ENCODE peak calls at places on chromosomes 13 and 19, in seven cellular contexts. J is fibroblast of lung, I is hepatocyte, F is transverse colon, K is neural progenitor cell, M is ascending aorta, W is cardiac fibroblast. L is an unnamed sample.

GRCh38 chr19:46976845-46977320 is 42.8 kb upstream of the NPAS1 start:
- DNase-seq in J (peak), I (peak), F (no peak), K (peak), M (no peak), W (peak), L (peak)

GRCh38 chr13:25732146-25732865 is 319.5 kb downstream of the SHISA2 start:
- DNase-seq in J (peak), I (no peak), F (no peak), K (no peak), M (no peak), W (peak), L (no peak)

GRCh38 chr19:53696951-53697350 is 65.2 kb downstream of the DPRX start:
- DNase-seq in J (no peak), I (no peak), F (no peak), K (peak), M (no peak), W (peak), L (no peak)

GRCh38 chr13:37074703-37075102 is 15.2 kb upstream of the SUPT20H start:
- DNase-seq in J (peak), I (peak), F (no peak), K (peak), M (no peak), W (peak), L (no peak)

GRCh38 chr19:6800991-6801396 is 28.5 kb downstream of the VAV1 start:
- DNase-seq in J (no peak), I (no peak), F (no peak), K (no peak), M (no peak), W (peak), L (no peak)

GRCh38 chr19:46134527-46134926 is 10.0 kb upstream of the IGFL3 start:
- DNase-seq in J (peak), I (no peak), F (no peak), K (no peak), M (no peak), W (peak), L (no peak)

GRCh38 chr19:50644315-50644915 is 4.7 kb upstream of the SYT3 start:
- DNase-seq in J (no peak), I (no peak), F (no peak), K (no peak), M (no peak), W (no peak), L (no peak)

GRCh38 chr13:94811753-94812152 is 99.4 kb upstream of the SOX21 start:
- DNase-seq in J (no peak), I (no peak), F (no peak), K (no peak), M (no peak), W (no peak), L (no peak)

GRCh38 chr19:36528921-36529518 is 949 bp upstream of the ZNF260 start:
- DNase-seq in J (no peak), I (peak), F (no peak), K (peak), M (no peak), W (no peak), L (peak)

GRCh38 chr13:27920677-27921420 is 1.0 kb downstream of the PDX1 start:
- DNase-seq in J (peak), I (no peak), F (no peak), K (peak), M (no peak), W (no peak), L (peak)

GRCh38 chr13:80048802-80049201 is 292.1 kb downstream of the SPRY2 start:
- DNase-seq in J (peak), I (peak), F (peak), K (peak), M (peak), W (peak), L (peak)

GRCh38 chr19:17180997-17181702 is 34.0 kb upstream of the USE1 start:
- DNase-seq in J (no peak), I (no peak), F (no peak), K (peak), M (no peak), W (no peak), L (no peak)

GRCh38 chr13:67829641-67830040 is 599.5 kb upstream of the PCDH9 start:
- DNase-seq in J (no peak), I (no peak), F (no peak), K (peak), M (no peak), W (no peak), L (no peak)

GRCh38 chr19:8552810-8553209 is 24.4 kb downstream of the MYO1F start:
- DNase-seq in J (peak), I (no peak), F (no peak), K (peak), M (no peak), W (peak), L (no peak)

GRCh38 chr13:74289861-74290260 is 155.7 kb upstream of the KLF12 start:
- DNase-seq in J (no peak), I (no peak), F (no peak), K (no peak), M (no peak), W (no peak), L (no peak)

GRCh38 chr13:32256243-32256642 is 58.9 kb downstream of the ZAR1L start:
- DNase-seq in J (no peak), I (no peak), F (no peak), K (no peak), M (no peak), W (no peak), L (no peak)

GRCh38 chr19:47156861-47157454 is 26.3 kb downstream of the SAE1 start:
- DNase-seq in J (peak), I (no peak), F (no peak), K (no peak), M (no peak), W (no peak), L (no peak)

GRCh38 chr19:18002347-18002850 is 5.6 kb upstream of the ARRDC2 start:
- DNase-seq in J (no peak), I (no peak), F (no peak), K (no peak), M (no peak), W (no peak), L (peak)

GRCh38 chr19:5047251-5047935 is 78.5 kb downstream of the KDM4B start:
- DNase-seq in J (no peak), I (no peak), F (no peak), K (no peak), M (no peak), W (no peak), L (peak)

GRCh38 chr19:50932018-50932689 is 20.7 kb downstream of the KLK5 start:
- DNase-seq in J (no peak), I (no peak), F (no peak), K (no peak), M (no peak), W (no peak), L (no peak)

GRCh38 chr13:44573790-44574465 is 2.2 kb downstream of the TSC22D1 start:
- DNase-seq in J (peak), I (peak), F (no peak), K (peak), M (no peak), W (peak), L (no peak)

GRCh38 chr13:94703721-94704314 is 8.5 kb downstream of the SOX21 start:
- DNase-seq in J (no peak), I (no peak), F (no peak), K (peak), M (no peak), W (no peak), L (no peak)

GRCh38 chr19:16118489-16119033 is 6.9 kb downstream of the RAB8A start:
- DNase-seq in J (no peak), I (no peak), F (peak), K (no peak), M (no peak), W (no peak), L (peak)

GRCh38 chr13:78689011-78689410 is 30.1 kb upstream of the OBI1 start:
- DNase-seq in J (peak), I (peak), F (no peak), K (peak), M (no peak), W (no peak), L (no peak)
- TF ChIP-seq CTCF in J (no peak), I (peak), F (no peak), K (peak), M (no peak), W (no peak), L (no peak)

DNA sequence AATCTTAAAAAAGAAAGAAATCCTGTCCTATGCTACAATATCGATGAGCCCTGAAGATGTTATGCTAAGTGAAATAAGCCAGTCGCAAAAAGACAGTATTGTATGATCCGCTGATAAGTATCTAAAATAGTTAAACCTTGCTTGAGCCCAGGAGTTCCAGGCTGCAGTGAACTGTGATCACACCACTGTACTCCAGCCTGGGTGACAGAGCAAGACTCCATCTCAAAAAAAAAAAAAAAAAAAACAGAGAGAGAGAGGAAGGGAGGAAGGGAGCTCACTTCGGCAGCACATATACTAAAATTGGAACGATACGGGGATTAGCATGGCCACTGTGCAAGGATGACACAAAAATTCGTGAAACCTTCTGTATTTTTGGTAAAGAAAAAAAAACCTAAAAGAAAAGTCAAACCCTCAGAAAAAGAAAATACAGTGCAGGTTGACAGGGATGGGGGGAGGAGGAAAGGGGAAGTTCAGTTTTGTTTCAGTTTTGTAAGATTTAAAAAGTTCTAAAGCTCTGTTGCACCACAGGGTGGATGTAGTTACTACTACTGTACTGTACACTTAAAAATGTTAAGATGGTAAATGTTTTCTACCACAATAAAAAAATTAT is 8.4 kb downstream of the CLASRP start:
- DNase-seq in J (no peak), I (no peak), F (no peak), K (no peak), M (no peak), W (no peak), L (no peak)
- H3K4me3 ChIP-seq in J (no peak), I (no peak), F (no peak), K (no peak), M (no peak), W (no peak), L (no peak)

DNA sequence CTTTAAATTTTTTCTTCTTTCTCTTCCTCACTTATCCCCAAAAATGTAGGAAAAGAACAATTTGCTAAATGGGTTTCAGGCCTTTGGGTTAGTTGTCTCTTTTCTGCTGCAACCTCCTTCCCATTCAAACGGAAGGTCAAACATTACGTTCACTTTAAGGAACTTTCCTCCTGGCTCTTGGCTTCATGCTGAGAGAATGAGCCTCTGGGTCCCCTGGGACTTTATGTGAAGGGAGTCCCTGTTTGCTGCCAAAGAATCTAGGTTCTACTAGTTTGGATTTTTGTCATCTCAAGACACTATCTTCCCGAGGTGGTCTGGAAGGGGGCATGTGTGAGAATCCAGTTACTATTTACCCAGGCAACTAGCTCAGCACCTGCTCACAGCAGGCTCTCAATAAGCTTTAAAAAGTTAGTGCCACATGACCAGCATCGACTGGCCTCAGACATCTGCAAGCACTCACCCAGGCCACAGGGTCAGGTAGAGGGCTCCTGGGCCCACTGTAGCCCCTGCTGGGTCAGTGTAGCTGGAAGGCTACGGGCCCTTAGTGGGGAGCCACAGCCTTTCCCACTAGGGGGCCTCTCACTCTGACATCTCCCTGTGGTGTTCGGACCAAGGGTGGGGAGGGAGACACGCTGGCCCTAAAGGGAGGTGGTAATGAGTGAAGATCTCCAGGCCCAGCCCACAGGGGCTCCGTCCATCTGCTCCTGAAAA is 40.5 kb downstream of the FAM124A start:
- DNase-seq in J (no peak), I (no peak), F (no peak), K (peak), M (no peak), W (peak), L (no peak)
- TF ChIP-seq CTCF in J (no peak), I (no peak), F (no peak), K (no peak), M (no peak), W (peak), L (no peak)

GRCh38 chr19:920051-920857 is 3.1 kb downstream of the KISS1R start:
- DNase-seq in J (peak), I (peak), F (no peak), K (peak), M (no peak), W (no peak), L (peak)
- H3K4me3 ChIP-seq in J (no peak), I (peak), F (no peak), K (peak), M (peak), W (peak), L (no peak)

DNA sequence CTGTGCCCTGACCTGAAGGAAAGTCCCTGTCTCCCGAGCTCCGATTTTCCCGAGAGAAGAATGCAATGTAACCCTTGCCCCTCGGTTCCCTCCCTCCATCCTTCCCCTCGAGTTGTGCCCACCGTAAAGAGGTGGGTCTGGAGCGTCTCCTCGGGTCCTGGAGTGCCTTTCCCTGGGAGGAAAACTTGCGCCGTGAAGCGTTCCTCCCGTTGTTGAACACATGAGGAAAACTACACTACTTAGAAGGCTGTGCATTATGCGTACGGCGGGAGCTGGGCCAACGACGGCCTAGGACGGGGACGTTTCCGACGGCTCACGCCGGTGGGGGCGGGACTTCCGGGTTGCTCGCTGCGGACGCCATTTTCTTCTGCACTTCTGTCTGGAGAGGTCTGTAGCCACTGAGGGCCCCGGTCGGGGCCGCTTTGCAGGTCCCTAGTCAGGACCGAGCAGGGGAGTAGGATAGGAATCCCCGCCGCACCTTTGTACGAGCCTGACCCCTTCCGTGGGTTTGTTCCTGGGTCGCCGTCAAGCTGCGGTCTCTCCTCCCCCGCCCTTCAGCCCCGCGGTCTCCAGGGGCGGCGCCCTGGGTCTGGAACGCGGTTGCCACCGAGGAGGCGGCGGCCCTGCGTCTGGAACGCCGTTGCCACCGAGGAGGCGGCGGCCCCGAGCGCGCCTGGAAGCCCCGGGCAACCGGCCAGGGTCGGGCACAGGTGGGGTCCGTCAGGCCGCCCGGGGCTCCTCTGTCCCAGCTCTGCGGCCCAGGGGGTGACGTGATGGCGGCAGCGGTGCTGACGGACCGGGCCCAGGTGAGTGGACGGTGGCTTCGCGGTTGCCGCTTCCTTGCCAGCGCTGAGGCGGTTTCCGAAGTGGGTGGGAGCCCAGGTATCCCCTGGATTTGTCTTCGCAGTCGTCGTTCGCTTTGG is at the start of gene ZNF264:
- DNase-seq in J (peak), I (peak), F (peak), K (peak), M (peak), W (peak), L (peak)
- TF ChIP-seq CTCF in J (no peak), I (peak), F (no peak), K (peak), M (no peak), W (no peak), L (no peak)

L was measured in mucosa of descending colon.